ENCODE peak calls at places on chromosomes 6 and 20, in eight cellular contexts. Q is K562, M is A549, P is HepG2, K is SK-N-SH, A is GM23338, W is Panc1, S is HCT116. X is an unnamed sample.

GRCh38 chr6:9539231-9539755 is 875.6 kb downstream of the TFAP2A start:
- DNase-seq in Q (no peak), M (peak; percentile 26), P (no peak), K (no peak), A (no peak), W (no peak), S (no peak), X (no peak)

GRCh38 chr6:54026652-54027400 is 84.4 kb upstream of the MLIP start:
- DNase-seq in Q (no peak), M (no peak), P (no peak), K (no peak), A (no peak), W (no peak), S (no peak), X (no peak)

GRCh38 chr6:3176562-3177355 is 19.4 kb upstream of the TUBB2A start:
- DNase-seq in Q (peak; percentile 81), M (peak; percentile 75), P (peak; percentile 68), K (no peak), A (no peak), W (peak; percentile 71), S (peak; percentile 56), X (peak; percentile 68)

GRCh38 chr6:13425971-13426931 is 61.1 kb downstream of the GFOD1 start:
- DNase-seq in Q (no peak), M (no peak), P (no peak), K (no peak), A (no peak), W (no peak), S (no peak), X (no peak)

GRCh38 chr6:135941275-135941674 is 89.8 kb downstream of the PDE7B start:
- DNase-seq in Q (no peak), M (no peak), P (no peak), K (no peak), A (no peak), W (no peak), S (no peak), X (no peak)

GRCh38 chr6:56497270-56497669 is 145.4 kb downstream of the DST start:
- DNase-seq in Q (no peak), M (no peak), P (no peak), K (no peak), A (no peak), W (no peak), S (no peak), X (no peak)

GRCh38 chr20:60219984-60220540 is 261.8 kb downstream of the CDH26 start:
- DNase-seq in Q (no peak), M (no peak), P (no peak), K (no peak), A (no peak), W (no peak), S (no peak), X (no peak)

GRCh38 chr6:107822154-107823046 is 1.7 kb downstream of the SCML4 start:
- DNase-seq in Q (no peak), M (no peak), P (no peak), K (no peak), A (no peak), W (no peak), S (no peak), X (no peak)

DNA sequence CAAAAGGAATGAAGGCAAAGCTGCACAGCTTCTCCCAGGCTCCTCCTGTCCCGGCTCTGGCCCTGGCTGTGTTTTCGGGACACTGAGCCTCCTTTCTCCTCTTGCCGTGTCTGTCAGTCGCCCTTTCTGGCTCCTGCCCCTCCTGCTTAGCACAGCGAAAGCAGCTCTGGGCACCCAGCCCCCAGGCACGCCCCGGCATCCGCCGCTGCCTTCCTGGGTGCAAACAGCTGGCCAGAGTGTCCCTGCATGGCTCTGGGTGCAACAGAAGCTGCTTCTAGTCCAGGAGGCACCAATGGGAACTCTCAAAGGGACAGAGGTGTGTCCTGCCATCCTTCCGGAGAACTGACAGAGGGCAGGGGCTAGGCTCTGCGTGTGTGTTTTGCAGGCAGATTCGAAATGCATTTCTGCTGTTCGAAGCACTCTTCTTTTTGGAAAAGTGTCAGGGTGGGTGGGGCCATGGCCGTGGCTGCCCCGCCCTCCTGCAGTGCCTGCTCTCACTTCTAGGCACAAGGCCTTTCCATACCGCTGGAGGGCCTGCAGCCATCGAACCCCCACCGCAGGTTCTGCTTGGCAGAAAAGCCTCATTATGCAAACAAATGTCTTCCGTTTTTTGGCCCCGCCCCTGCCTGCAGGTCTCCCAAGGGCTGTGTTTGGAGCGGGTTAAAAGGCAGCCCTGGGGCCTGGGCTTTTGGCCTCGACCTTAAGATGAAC is 15.5 kb downstream of the COL9A3 start:
- DNase-seq in Q (peak; percentile 65), M (no peak), P (no peak), K (peak; percentile 21), A (peak; percentile 48), W (no peak), S (peak; percentile 51), X (peak; percentile 98)
- H3K27ac ChIP-seq in Q (no peak overlapping the region), M (no peak overlapping the region), P (no peak overlapping the region), K (peak overlapping the region; percentile 30), A (peak overlapping the region; percentile 63), W (no peak overlapping the region), S (peak overlapping the region; percentile 67), X (peak overlapping the region; percentile 71)

DNA sequence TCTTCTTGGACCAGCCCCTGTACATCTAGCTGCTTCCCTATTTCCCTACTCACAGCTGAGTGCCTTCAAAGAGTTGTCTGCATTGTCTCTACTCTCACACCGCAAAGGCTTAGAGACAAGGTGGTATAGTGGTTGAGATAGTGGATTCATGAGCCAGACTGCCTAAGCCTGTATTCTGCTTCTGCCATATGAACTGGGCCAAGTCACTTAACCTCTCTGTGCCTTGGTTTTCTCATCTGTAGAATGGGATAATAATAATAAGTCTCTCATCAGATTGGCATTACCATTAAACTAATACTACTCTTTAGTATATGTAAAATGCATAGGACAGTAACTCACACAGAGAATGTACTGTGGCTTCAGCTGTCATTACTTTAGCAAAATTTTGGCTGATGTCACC is 156.2 kb downstream of the ADAT2 start:
- DNase-seq in Q (no peak), M (no peak), P (no peak), K (no peak), A (no peak), W (no peak), S (no peak), X (no peak)
- TF ChIP-seq CTCF in Q (no peak), M (no peak), P (no peak), K (no peak), A (no peak), W (no peak), S (no peak), X (no peak)

GRCh38 chr6:66796987-66797386 is 1090.0 kb upstream of the EYS start:
- DNase-seq in Q (no peak), M (no peak), P (no peak), K (no peak), A (no peak), W (no peak), S (no peak), X (no peak)
- TF ChIP-seq REST in Q (no peak), M (no peak), P (no peak), K (no peak), A (no peak), W (no peak), S (no peak), X (no peak)

DNA sequence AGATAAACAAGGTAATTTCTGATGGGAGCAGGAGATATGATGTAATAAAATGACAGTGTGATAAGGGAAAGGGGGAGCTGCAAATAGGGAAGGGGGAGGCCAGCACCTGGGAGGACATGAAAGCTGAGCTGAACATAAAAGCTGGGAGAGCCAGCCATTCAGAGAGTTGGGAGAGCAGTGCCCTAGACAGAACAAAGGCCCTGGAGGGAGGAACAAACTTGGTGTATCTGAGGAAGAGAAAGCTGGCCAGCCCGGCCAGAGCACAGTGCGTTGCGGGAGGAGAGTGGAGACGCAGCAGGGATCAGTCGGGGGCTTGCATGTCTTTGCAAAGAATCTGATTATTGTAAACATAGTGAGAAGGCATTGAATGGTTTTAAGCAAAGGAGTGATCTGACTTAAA is 318.1 kb downstream of the ZFAND3 start:
- DNase-seq in Q (no peak), M (no peak), P (no peak), K (no peak), A (peak; percentile 78), W (no peak), S (no peak), X (no peak)
- H3K27ac ChIP-seq in Q (no peak overlapping the region), M (no peak overlapping the region), P (no peak overlapping the region), K (peak overlapping the region; percentile 36), A (peak overlapping the region; percentile 80), W (no peak overlapping the region), S (no peak overlapping the region), X (no peak overlapping the region)

DNA sequence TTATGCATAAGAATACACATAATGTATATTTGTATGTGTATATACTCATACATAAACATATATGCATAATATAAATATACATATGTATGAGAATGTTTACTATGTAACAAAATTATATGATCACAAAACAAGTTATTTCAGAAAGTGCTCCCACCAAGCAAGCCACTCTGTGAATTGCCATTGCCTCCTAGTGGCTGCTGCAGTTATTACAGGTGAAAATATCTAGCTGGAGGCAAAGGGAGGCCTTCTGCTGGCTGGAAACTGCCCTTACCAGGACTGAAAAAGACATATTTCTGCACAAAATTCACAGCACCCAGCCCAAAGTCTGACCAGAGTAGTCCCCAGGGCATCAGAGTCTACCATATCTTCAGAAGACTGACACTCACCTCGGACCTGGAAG is 14.4 kb upstream of the ADAM33 start:
- DNase-seq in Q (peak; percentile 35), M (no peak), P (no peak), K (no peak), A (peak; percentile 62), W (no peak), S (no peak), X (no peak)
- TF ChIP-seq CTCF in Q (peak; percentile 41), M (peak; percentile 36), P (peak; percentile 49), K (peak; percentile 55), A (peak; percentile 74), W (no peak), S (peak; percentile 57), X (peak; percentile 19)

X was measured in HL-60.